ENCODE peak calls at places on chromosomes 4 and X, in seven cellular contexts. One of them, this sample, is unnamed.

GRCh38 chr4:5932021-5932553 is 39.2 kb upstream of the CRMP1 start:
- DNase-seq in AG04450: no peak
- DNase-seq in uterus: no peak
- DNase-seq in heart left ventricle: no peak
- DNase-seq in thoracic aorta: no peak
- DNase-seq in endothelial cell of umbilical vein: no peak
- DNase-seq in brain microvascular endothelial cell: no peak
- DNase-seq in this sample: no peak

GRCh38 chr4:175542787-175543186 is 269.3 kb downstream of the GPM6A start:
- DNase-seq in AG04450: no peak
- DNase-seq in uterus: no peak
- DNase-seq in heart left ventricle: no peak
- DNase-seq in thoracic aorta: no peak
- DNase-seq in brain microvascular endothelial cell: peak
- DNase-seq in endothelial cell of umbilical vein: no peak
- DNase-seq in this sample: no peak

GRCh38 chr4:6013564-6013963 is 4.7 kb downstream of the C4orf50 start:
- DNase-seq in brain microvascular endothelial cell: no peak
- DNase-seq in endothelial cell of umbilical vein: no peak
- DNase-seq in AG04450: no peak
- DNase-seq in heart left ventricle: peak
- DNase-seq in uterus: no peak
- DNase-seq in thoracic aorta: no peak
- DNase-seq in this sample: no peak

GRCh38 chrX:153744210-153745066 is 19.6 kb upstream of the PLXNB3 start:
- DNase-seq in uterus: peak
- DNase-seq in brain microvascular endothelial cell: no peak
- DNase-seq in heart left ventricle: no peak
- DNase-seq in endothelial cell of umbilical vein: peak
- DNase-seq in AG04450: no peak
- DNase-seq in thoracic aorta: no peak
- DNase-seq in this sample: no peak

GRCh38 chr4:113555868-113556267 is 205.7 kb downstream of the CAMK2D start:
- DNase-seq in uterus: no peak
- DNase-seq in AG04450: no peak
- DNase-seq in heart left ventricle: no peak
- DNase-seq in thoracic aorta: no peak
- DNase-seq in brain microvascular endothelial cell: no peak
- DNase-seq in endothelial cell of umbilical vein: no peak
- DNase-seq in this sample: no peak

GRCh38 chr4:88033309-88033708 is 25.9 kb downstream of the PKD2 start:
- DNase-seq in thoracic aorta: no peak
- DNase-seq in endothelial cell of umbilical vein: peak
- DNase-seq in uterus: no peak
- DNase-seq in heart left ventricle: no peak
- DNase-seq in brain microvascular endothelial cell: peak
- DNase-seq in AG04450: peak
- DNase-seq in this sample: peak

GRCh38 chrX:31260351-31260750 is 188.5 kb upstream of the FTHL17 start:
- DNase-seq in endothelial cell of umbilical vein: no peak
- DNase-seq in thoracic aorta: no peak
- DNase-seq in brain microvascular endothelial cell: peak
- DNase-seq in AG04450: no peak
- DNase-seq in heart left ventricle: no peak
- DNase-seq in uterus: no peak
- DNase-seq in this sample: no peak

GRCh38 chrX:86171366-86171765 is 23.1 kb downstream of the DACH2 start:
- DNase-seq in AG04450: no peak
- DNase-seq in brain microvascular endothelial cell: peak
- DNase-seq in endothelial cell of umbilical vein: peak
- DNase-seq in heart left ventricle: no peak
- DNase-seq in uterus: no peak
- DNase-seq in thoracic aorta: no peak
- DNase-seq in this sample: no peak

GRCh38 chr4:128653514-128654420 is 155.7 kb upstream of the JADE1 start:
- DNase-seq in AG04450: peak
- DNase-seq in heart left ventricle: no peak
- DNase-seq in endothelial cell of umbilical vein: no peak
- DNase-seq in brain microvascular endothelial cell: peak
- DNase-seq in uterus: peak
- DNase-seq in thoracic aorta: no peak
- DNase-seq in this sample: peak

GRCh38 chr4:104940927-104941326 is 205.7 kb upstream of the TET2 start:
- DNase-seq in uterus: no peak
- DNase-seq in brain microvascular endothelial cell: no peak
- DNase-seq in heart left ventricle: no peak
- DNase-seq in AG04450: no peak
- DNase-seq in endothelial cell of umbilical vein: no peak
- DNase-seq in thoracic aorta: no peak
- DNase-seq in this sample: no peak

GRCh38 chr4:151117371-151117962 is 18.0 kb downstream of the RPS3A start:
- DNase-seq in thoracic aorta: peak
- DNase-seq in uterus: peak
- DNase-seq in brain microvascular endothelial cell: peak
- DNase-seq in heart left ventricle: no peak
- DNase-seq in endothelial cell of umbilical vein: peak
- DNase-seq in AG04450: peak
- DNase-seq in this sample: peak

GRCh38 chrX:35098419-35098818 is 155.8 kb downstream of the FAM47B start:
- DNase-seq in brain microvascular endothelial cell: no peak
- DNase-seq in uterus: no peak
- DNase-seq in endothelial cell of umbilical vein: peak
- DNase-seq in thoracic aorta: no peak
- DNase-seq in heart left ventricle: no peak
- DNase-seq in AG04450: no peak
- DNase-seq in this sample: no peak

GRCh38 chr4:138242076-138242829 is at the start of gene SLC7A11:
- DNase-seq in AG04450: peak
- DNase-seq in brain microvascular endothelial cell: peak
- DNase-seq in endothelial cell of umbilical vein: peak
- DNase-seq in heart left ventricle: no peak
- DNase-seq in thoracic aorta: peak
- DNase-seq in uterus: peak
- DNase-seq in this sample: peak

GRCh38 chr4:87973283-87974169 is 2.0 kb upstream of the SPP1 start:
- DNase-seq in endothelial cell of umbilical vein: peak
- DNase-seq in heart left ventricle: peak
- DNase-seq in brain microvascular endothelial cell: peak
- DNase-seq in AG04450: peak
- DNase-seq in thoracic aorta: no peak
- DNase-seq in uterus: peak
- DNase-seq in this sample: no peak

GRCh38 chrX:46750829-46751228 is 8.1 kb downstream of the SLC9A7 start:
- DNase-seq in brain microvascular endothelial cell: no peak
- DNase-seq in AG04450: no peak
- DNase-seq in thoracic aorta: no peak
- DNase-seq in heart left ventricle: no peak
- DNase-seq in uterus: no peak
- DNase-seq in endothelial cell of umbilical vein: no peak
- DNase-seq in this sample: no peak

GRCh38 chrX:1860936-1861670 is 246.2 kb downstream of the ASMT start:
- DNase-seq in heart left ventricle: no peak
- DNase-seq in uterus: no peak
- DNase-seq in AG04450: no peak
- DNase-seq in endothelial cell of umbilical vein: no peak
- DNase-seq in thoracic aorta: no peak
- DNase-seq in brain microvascular endothelial cell: no peak
- DNase-seq in this sample: no peak

GRCh38 chr4:43223820-43224219 is 331.3 kb downstream of the GRXCR1 start:
- DNase-seq in uterus: no peak
- DNase-seq in brain microvascular endothelial cell: no peak
- DNase-seq in thoracic aorta: no peak
- DNase-seq in endothelial cell of umbilical vein: no peak
- DNase-seq in heart left ventricle: no peak
- DNase-seq in AG04450: no peak
- DNase-seq in this sample: no peak

GRCh38 chr4:43224591-43224990 is 332.1 kb downstream of the GRXCR1 start:
- DNase-seq in brain microvascular endothelial cell: no peak
- DNase-seq in thoracic aorta: no peak
- DNase-seq in AG04450: no peak
- DNase-seq in uterus: no peak
- DNase-seq in endothelial cell of umbilical vein: no peak
- DNase-seq in heart left ventricle: no peak
- DNase-seq in this sample: no peak
- TF ChIP-seq CTCF in brain microvascular endothelial cell: no peak
- TF ChIP-seq CTCF in thoracic aorta: no peak
- TF ChIP-seq CTCF in AG04450: no peak
- TF ChIP-seq CTCF in uterus: no peak
- TF ChIP-seq CTCF in endothelial cell of umbilical vein: no peak
- TF ChIP-seq CTCF in heart left ventricle: no peak
- TF ChIP-seq CTCF in this sample: no peak

GRCh38 chrX:136386173-136386572 is 85.4 kb downstream of the ADGRG4 start:
- DNase-seq in brain microvascular endothelial cell: no peak
- DNase-seq in heart left ventricle: no peak
- DNase-seq in AG04450: no peak
- DNase-seq in endothelial cell of umbilical vein: no peak
- DNase-seq in thoracic aorta: no peak
- DNase-seq in uterus: no peak
- DNase-seq in this sample: no peak

GRCh38 chrX:136386821-136387220 is 86.1 kb downstream of the ADGRG4 start:
- DNase-seq in endothelial cell of umbilical vein: no peak
- DNase-seq in uterus: no peak
- DNase-seq in AG04450: no peak
- DNase-seq in brain microvascular endothelial cell: no peak
- DNase-seq in thoracic aorta: no peak
- DNase-seq in heart left ventricle: no peak
- DNase-seq in this sample: no peak

GRCh38 chrX:136387951-136388502 is 87.3 kb downstream of the ADGRG4 start:
- DNase-seq in uterus: peak
- DNase-seq in heart left ventricle: no peak
- DNase-seq in AG04450: no peak
- DNase-seq in brain microvascular endothelial cell: no peak
- DNase-seq in endothelial cell of umbilical vein: no peak
- DNase-seq in thoracic aorta: no peak
- DNase-seq in this sample: no peak

GRCh38 chrX:136395271-136395670 is 92.5 kb upstream of the BRS3 start:
- DNase-seq in endothelial cell of umbilical vein: no peak
- DNase-seq in heart left ventricle: no peak
- DNase-seq in uterus: no peak
- DNase-seq in AG04450: no peak
- DNase-seq in thoracic aorta: no peak
- DNase-seq in brain microvascular endothelial cell: no peak
- DNase-seq in this sample: no peak

GRCh38 chrX:136390921-136391320 is 90.2 kb downstream of the ADGRG4 start:
- DNase-seq in endothelial cell of umbilical vein: no peak
- DNase-seq in uterus: no peak
- DNase-seq in brain microvascular endothelial cell: no peak
- DNase-seq in AG04450: no peak
- DNase-seq in thoracic aorta: no peak
- DNase-seq in heart left ventricle: no peak
- DNase-seq in this sample: no peak
- H3K27ac ChIP-seq in endothelial cell of umbilical vein: no peak
- H3K27ac ChIP-seq in uterus: no peak
- H3K27ac ChIP-seq in brain microvascular endothelial cell: no peak
- H3K27ac ChIP-seq in AG04450: no peak
- H3K27ac ChIP-seq in thoracic aorta: no peak
- H3K27ac ChIP-seq in heart left ventricle: no peak
- H3K27ac ChIP-seq in this sample: no peak

DNA sequence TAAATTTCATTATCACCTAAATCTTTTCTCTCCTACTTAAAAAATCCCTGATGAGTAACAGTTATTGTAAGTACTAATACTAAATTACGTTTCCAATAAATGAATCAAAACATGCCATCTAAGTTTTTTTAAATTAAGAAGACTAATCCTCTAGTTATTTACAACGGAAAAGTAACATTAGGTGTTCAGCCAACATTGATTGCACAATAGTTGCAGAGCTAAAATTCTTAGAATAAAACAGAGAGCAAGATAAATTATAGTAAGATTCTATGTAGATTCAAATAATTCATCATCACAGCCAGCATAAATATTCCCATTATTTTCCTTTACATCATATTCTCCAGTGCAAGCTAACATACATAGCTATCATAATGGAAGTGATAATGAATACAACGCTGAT is 139.2 kb downstream of the HDX start:
- DNase-seq in AG04450: no peak
- DNase-seq in thoracic aorta: no peak
- DNase-seq in heart left ventricle: no peak
- DNase-seq in brain microvascular endothelial cell: no peak
- DNase-seq in endothelial cell of umbilical vein: no peak
- DNase-seq in uterus: no peak
- DNase-seq in this sample: no peak
- H3K4me3 ChIP-seq in AG04450: no peak
- H3K4me3 ChIP-seq in thoracic aorta: peak
- H3K4me3 ChIP-seq in heart left ventricle: no peak
- H3K4me3 ChIP-seq in brain microvascular endothelial cell: no peak
- H3K4me3 ChIP-seq in endothelial cell of umbilical vein: no peak
- H3K4me3 ChIP-seq in uterus: no peak
- H3K4me3 ChIP-seq in this sample: no peak

GRCh38 chr4:7872264-7872771 is 67.3 kb downstream of the AFAP1 start:
- DNase-seq in brain microvascular endothelial cell: peak
- DNase-seq in endothelial cell of umbilical vein: no peak
- DNase-seq in AG04450: peak
- DNase-seq in uterus: peak
- DNase-seq in thoracic aorta: no peak
- DNase-seq in heart left ventricle: no peak
- DNase-seq in this sample: peak
- TF ChIP-seq CTCF in brain microvascular endothelial cell: no peak
- TF ChIP-seq CTCF in endothelial cell of umbilical vein: no peak
- TF ChIP-seq CTCF in AG04450: no peak
- TF ChIP-seq CTCF in uterus: no peak
- TF ChIP-seq CTCF in thoracic aorta: no peak
- TF ChIP-seq CTCF in heart left ventricle: no peak
- TF ChIP-seq CTCF in this sample: no peak

DNA sequence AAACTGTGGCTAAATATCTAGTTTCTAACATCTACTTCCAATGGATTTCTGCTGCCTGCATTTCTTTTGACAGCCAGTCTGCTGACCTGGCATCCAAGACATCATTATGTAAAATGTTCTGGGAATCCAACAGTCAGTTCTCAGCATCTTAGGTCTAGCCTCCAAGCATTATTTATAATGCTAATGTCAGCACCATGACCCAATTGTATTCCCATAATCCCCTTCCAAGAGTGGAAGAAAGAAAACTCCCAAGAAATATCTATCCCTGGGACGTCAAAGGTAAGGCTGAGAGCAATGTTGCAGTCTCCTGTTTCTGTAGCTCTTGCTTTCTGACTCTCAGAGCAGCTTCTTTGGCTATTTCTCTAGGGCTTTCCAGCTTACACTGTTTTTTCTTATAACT is 50.6 kb upstream of the GAB1 start:
- DNase-seq in thoracic aorta: no peak
- DNase-seq in brain microvascular endothelial cell: no peak
- DNase-seq in endothelial cell of umbilical vein: no peak
- DNase-seq in uterus: no peak
- DNase-seq in heart left ventricle: no peak
- DNase-seq in AG04450: no peak
- DNase-seq in this sample: no peak
- H3K27ac ChIP-seq in thoracic aorta: peak
- H3K27ac ChIP-seq in brain microvascular endothelial cell: peak
- H3K27ac ChIP-seq in endothelial cell of umbilical vein: no peak
- H3K27ac ChIP-seq in uterus: peak
- H3K27ac ChIP-seq in heart left ventricle: peak
- H3K27ac ChIP-seq in AG04450: no peak
- H3K27ac ChIP-seq in this sample: no peak

GRCh38 chr4:2809610-2810180 is 16.8 kb downstream of the SH3BP2 start:
- DNase-seq in AG04450: no peak
- DNase-seq in heart left ventricle: no peak
- DNase-seq in thoracic aorta: no peak
- DNase-seq in brain microvascular endothelial cell: no peak
- DNase-seq in endothelial cell of umbilical vein: no peak
- DNase-seq in uterus: no peak
- DNase-seq in this sample: no peak
- H3K4me3 ChIP-seq in AG04450: no peak
- H3K4me3 ChIP-seq in heart left ventricle: no peak
- H3K4me3 ChIP-seq in thoracic aorta: no peak
- H3K4me3 ChIP-seq in brain microvascular endothelial cell: no peak
- H3K4me3 ChIP-seq in endothelial cell of umbilical vein: no peak
- H3K4me3 ChIP-seq in uterus: no peak
- H3K4me3 ChIP-seq in this sample: no peak

This sample was measured in prostate gland.